ENCODE peak calls at places on chromosomes 1 and 21, in five cellular contexts. C is tibial artery, M is IMR-90, Y is glutamatergic neuron, L is tibial nerve. G is an unnamed sample.

GRCh38 chr1:20069932-20070331 is at the start of gene PLA2G5:
- DNase-seq in C (peak), M (peak), Y (no peak), L (no peak), G (peak)

GRCh38 chr1:237509748-237510147 is 381.0 kb downstream of the ZP4 start:
- DNase-seq in C (no peak), M (no peak), Y (no peak), L (no peak), G (no peak)

GRCh38 chr1:91014475-91014874 is 7.4 kb downstream of the ZNF644 start:
- DNase-seq in C (no peak), M (no peak), Y (no peak), L (no peak), G (no peak)

GRCh38 chr1:98906761-98907301 is 97.8 kb downstream of the PLPPR5 start:
- DNase-seq in C (no peak), M (no peak), Y (no peak), L (no peak), G (no peak)

GRCh38 chr1:6353948-6354658 is 39.5 kb downstream of the ACOT7 start:
- DNase-seq in C (no peak), M (no peak), Y (no peak), L (no peak), G (peak)

GRCh38 chr1:65890201-65890600 is 97.5 kb downstream of the PDE4B start:
- DNase-seq in C (no peak), M (peak), Y (no peak), L (no peak), G (no peak)

GRCh38 chr21:42524341-42525227 is 10.9 kb downstream of the SLC37A1 start:
- DNase-seq in C (peak), M (peak), Y (peak), L (peak), G (no peak)

GRCh38 chr1:226463925-226464598 is 56.2 kb upstream of the PARP1 start:
- DNase-seq in C (no peak), M (no peak), Y (no peak), L (no peak), G (no peak)

GRCh38 chr1:66143661-66144060 is 351.0 kb downstream of the PDE4B start:
- DNase-seq in C (no peak), M (no peak), Y (no peak), L (no peak), G (no peak)

GRCh38 chr1:201085902-201086735 is 26.1 kb downstream of the CACNA1S start:
- DNase-seq in C (no peak), M (peak), Y (peak), L (peak), G (peak)

GRCh38 chr1:157202331-157202730 is 64.1 kb upstream of the ETV3 start:
- DNase-seq in C (no peak), M (no peak), Y (no peak), L (no peak), G (no peak)

GRCh38 chr1:94993931-94994645 is 67.2 kb upstream of the CNN3 start:
- DNase-seq in C (no peak), M (no peak), Y (no peak), L (no peak), G (no peak)

GRCh38 chr21:22516230-22516629 is 1518.0 kb downstream of the NCAM2 start:
- DNase-seq in C (no peak), M (no peak), Y (no peak), L (no peak), G (no peak)

GRCh38 chr1:241518447-241519307 is 878 bp downstream of the FH start:
- DNase-seq in C (no peak), M (peak), Y (no peak), L (no peak), G (no peak)

GRCh38 chr1:212974735-212975606 is 24.6 kb downstream of the VASH2 start:
- DNase-seq in C (no peak), M (no peak), Y (no peak), L (no peak), G (no peak)

GRCh38 chr1:84603223-84603622 is 29.0 kb upstream of the CTBS start:
- DNase-seq in C (no peak), M (peak), Y (no peak), L (no peak), G (no peak)

GRCh38 chr1:216750031-216750627 is 26.9 kb upstream of the ESRRG start:
- DNase-seq in C (no peak), M (peak), Y (peak), L (peak), G (peak)

GRCh38 chr1:248828845-248829244 is 3.1 kb upstream of the SH3BP5L start:
- DNase-seq in C (no peak), M (peak), Y (no peak), L (no peak), G (no peak)

DNA sequence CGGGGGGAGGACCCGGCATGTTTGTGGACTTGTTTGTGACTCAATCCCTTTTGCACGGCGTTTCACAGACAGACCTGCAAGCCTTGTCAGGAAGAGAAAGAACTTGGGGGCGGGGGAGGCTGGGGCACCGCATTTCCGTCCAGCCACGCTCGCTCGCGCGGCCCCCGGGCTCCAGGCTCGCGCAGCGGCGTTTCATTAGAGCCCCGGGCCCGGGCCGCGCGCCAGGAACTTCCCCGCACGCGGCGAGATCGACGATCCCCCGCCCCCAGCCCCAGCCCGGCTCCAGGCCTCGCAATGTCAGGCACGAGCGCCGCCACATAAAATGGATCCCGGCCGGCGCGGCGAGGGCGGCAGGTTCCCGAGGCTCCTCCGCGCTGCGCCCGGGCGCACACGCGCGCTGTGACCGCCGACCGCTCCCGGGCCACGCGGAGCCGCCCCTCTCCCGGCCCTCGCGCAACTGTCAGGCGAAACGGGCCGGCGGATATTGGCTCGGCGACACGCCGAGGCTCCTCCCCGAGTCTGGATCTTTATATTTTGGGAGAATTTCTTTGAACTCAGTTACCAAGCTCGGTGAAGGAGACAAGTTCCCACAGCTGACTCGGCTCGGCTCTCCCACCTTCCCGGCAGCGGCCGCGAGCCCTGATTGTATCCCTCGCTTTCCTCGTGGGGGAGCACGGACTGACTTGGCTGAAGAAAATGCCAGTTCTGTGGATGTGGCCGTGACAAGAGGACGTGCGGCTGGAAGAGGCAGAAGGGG is at the start of gene KIF26B:
- DNase-seq in C (no peak), M (peak), Y (peak), L (no peak), G (peak)
- TF ChIP-seq CTCF in C (no peak), M (peak), Y (no peak), L (no peak), G (no peak)

GRCh38 chr21:25709684-25710265 is 24.9 kb downstream of the ATP5PF start:
- DNase-seq in C (no peak), M (no peak), Y (no peak), L (no peak), G (no peak)
- TF ChIP-seq CTCF in C (no peak), M (no peak), Y (no peak), L (no peak), G (no peak)

GRCh38 chr1:93735722-93736121 is 54.1 kb upstream of the BCAR3 start:
- DNase-seq in C (no peak), M (peak), Y (no peak), L (no peak), G (no peak)
- TF ChIP-seq CTCF in C (no peak), M (peak), Y (no peak), L (no peak), G (no peak)

DNA sequence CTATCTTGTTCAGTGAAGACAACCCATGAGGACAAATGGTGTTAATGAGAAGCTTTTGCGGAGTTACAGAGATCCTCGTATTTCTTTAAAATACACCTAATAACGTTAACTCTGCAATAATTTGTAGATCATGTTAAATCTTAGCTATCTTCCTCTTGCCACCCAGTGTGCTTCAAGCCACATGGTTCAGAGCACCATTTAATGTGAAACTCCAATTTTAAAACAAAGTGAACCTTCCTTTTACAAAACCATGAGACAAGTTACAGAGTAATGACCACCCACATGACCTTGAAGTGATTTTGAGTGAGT is 1.7 kb upstream of the KCNE2 start:
- DNase-seq in C (no peak), M (no peak), Y (no peak), L (no peak), G (no peak)
- TF ChIP-seq CTCF in C (no peak), M (no peak), Y (no peak), L (no peak), G (no peak)

GRCh38 chr1:202208458-202208857 is 14.9 kb downstream of the LGR6 start:
- DNase-seq in C (no peak), M (no peak), Y (no peak), L (no peak), G (no peak)

GRCh38 chr1:202203238-202204039 is 9.8 kb downstream of the LGR6 start:
- DNase-seq in C (no peak), M (no peak), Y (no peak), L (no peak), G (no peak)

GRCh38 chr1:202207292-202207691 is 13.7 kb downstream of the LGR6 start:
- DNase-seq in C (peak), M (peak), Y (no peak), L (no peak), G (no peak)

GRCh38 chr1:202204065-202204464 is 10.5 kb downstream of the LGR6 start:
- DNase-seq in C (no peak), M (no peak), Y (no peak), L (no peak), G (no peak)

GRCh38 chr1:202205523-202206190 is 12.1 kb downstream of the LGR6 start:
- DNase-seq in C (no peak), M (no peak), Y (peak), L (no peak), G (peak)
- TF ChIP-seq CTCF in C (peak), M (peak), Y (no peak), L (no peak), G (peak)

GRCh38 chr1:55047611-55048010 is 8.3 kb downstream of the PCSK9 start:
- DNase-seq in C (peak), M (no peak), Y (no peak), L (no peak), G (no peak)

GRCh38 chr1:55044617-55045397 is 5.5 kb downstream of the PCSK9 start:
- DNase-seq in C (peak), M (no peak), Y (no peak), L (no peak), G (no peak)

GRCh38 chr1:55043726-55044125 is 4.4 kb downstream of the PCSK9 start:
- DNase-seq in C (peak), M (no peak), Y (no peak), L (no peak), G (no peak)

GRCh38 chr1:55046871-55047270 is 7.5 kb downstream of the PCSK9 start:
- DNase-seq in C (peak), M (no peak), Y (no peak), L (no peak), G (no peak)

DNA sequence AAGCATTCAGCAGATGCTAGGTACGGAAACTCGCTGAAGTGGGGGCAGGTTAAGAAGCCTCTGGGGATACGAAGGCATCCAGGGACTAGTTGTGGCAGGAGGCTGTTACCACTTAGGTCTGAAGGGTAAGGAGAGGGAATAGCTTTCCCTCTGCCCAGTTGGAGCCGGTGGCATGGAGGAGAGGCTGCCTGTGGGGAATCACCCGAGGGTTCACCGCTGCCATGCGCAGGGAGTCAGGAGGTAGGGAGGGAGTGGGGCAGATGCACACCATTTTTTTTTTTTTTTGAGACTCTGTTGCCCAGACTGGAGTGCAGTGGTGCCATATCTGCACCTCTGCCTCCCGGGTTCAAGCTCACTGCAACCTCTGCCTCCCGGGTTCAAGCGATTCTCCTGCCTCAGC is 6.1 kb downstream of the PCSK9 start:
- DNase-seq in C (peak), M (no peak), Y (no peak), L (no peak), G (no peak)
- TF ChIP-seq CTCF in C (no peak), M (no peak), Y (no peak), L (no peak), G (no peak)

DNA sequence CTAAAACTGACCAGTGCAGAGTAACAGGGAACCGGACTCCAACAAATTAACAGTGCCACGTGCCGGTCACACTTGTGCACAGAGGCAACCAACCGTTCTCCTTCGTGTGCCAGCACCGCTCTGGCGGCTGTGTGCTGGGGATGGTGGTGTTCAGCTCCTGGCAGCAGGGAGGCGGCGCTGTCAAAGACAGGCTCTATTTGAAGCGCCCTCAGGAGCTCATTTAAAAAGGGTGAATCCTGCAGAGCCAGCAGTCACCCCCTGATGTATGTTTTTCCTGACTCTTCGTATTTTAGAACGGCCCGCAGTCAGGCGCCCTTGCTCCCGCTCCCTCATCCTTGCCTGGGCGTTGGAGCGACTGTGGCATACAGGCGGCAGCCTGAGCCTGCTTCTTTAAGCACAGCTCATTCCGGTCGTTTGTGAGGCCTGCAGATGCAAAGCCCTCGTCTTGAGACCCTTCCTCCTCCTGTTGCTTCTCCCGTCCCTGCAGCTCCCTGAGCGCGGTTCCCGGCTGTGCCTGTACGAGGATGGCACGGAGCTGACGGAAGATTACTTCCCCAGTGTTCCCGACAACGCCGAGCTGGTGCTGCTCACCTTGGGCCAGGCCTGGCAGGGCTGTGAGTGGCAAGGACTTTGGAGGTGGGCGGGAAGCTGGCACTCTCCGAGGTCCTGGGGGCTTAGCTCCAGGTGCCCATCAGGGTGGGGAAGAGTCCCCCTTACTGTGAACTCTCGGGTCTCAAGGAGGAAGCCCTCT is 1.1 kb downstream of the DFFB start:
- DNase-seq in C (no peak), M (peak), Y (peak), L (no peak), G (peak)
- TF ChIP-seq CTCF in C (no peak), M (peak), Y (no peak), L (no peak), G (no peak)

DNA sequence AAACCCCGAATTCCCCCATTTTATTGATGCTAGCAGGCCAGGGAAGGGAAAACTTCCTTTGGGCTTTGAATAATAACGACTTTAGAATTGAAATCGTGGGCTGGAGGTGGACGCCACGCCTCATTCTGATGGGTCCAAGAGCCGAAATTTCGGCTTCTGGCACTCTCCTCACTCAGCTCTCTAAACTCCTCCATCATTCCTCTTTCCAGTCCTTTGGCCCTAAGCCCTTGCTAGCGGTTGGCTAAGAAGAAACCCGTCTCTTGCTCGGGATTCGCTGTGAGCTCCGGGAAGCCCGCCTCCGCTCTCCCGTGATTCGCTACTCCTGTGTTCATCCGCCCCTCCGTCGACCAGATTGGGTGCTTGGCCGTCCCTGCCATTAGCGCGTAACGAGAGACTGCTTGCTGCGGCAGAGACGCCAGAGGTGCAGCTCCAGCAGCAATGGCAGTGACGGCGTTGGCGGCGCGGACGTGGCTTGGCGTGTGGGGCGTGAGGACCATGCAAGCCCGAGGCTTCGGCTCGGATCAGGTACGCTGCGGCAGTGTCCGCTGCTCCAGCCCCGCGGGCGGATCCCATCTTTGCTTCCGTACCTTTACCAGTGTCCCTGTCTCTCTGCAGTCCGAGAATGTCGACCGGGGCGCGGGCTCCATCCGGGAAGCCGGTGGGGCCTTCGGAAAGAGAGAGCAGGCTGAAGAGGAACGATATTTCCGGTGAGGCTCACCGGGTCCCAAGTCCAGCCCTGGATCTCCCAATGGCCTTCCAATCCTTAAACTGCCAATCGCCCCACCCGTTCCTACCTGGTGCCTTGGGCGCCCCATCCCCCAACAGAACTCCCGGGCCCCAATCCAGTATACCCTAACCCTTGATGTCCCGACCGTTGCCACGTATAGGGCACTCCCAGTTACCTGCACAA is at the start of gene ATP5IF1:
- DNase-seq in C (peak), M (peak), Y (peak), L (peak), G (peak)
- TF ChIP-seq CTCF in C (no peak), M (no peak), Y (no peak), L (no peak), G (no peak)

DNA sequence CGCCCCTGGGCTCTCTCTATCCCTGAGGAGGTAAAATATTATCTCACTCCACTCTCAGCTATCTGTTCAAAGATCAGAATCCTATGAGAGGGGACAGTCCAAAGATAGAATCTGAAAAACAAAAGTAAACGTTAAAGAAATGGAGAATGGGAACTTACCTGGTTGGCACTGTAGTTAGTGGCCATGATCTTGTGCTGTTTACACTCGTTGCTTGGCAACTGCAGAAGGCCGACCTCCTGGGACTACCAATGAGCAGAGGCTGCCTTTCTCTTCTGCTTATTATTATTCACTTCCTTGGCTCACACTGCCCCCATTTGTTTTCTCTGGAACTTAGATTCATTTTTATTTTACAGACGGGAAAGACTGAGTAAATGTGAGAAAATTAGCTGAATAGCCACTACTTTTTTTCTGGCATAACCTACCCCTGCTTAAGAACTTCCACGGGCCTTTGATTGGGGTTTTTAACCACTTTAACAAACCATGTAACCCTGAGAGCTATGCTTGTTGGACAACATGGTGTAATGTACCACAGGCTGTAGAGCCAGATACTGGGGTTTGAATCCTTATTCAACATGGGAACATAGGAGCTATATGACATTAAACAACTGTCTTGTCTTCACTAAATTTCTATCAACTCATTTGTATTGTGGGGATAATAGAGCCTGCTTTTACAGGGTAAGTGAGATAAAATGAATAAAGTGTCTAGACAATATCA is at the start of gene CFAP126:
- DNase-seq in C (no peak), M (peak), Y (peak), L (peak), G (peak)
- TF ChIP-seq CTCF in C (peak), M (peak), Y (no peak), L (peak), G (peak)